ENCODE peak calls at places on chromosomes 1 and 21, in ten cellular contexts. Y is Peyer's patch, H is stomach, D is uterus, R is gastrocnemius medialis, T is right lobe of liver, E is heart left ventricle, K is esophagus squamous epithelium, O is prostate gland, N is transverse colon. X is an unnamed sample.
A peak's percentile ranks its signal among the peaks of the same experiment; 100 is the strongest.

GRCh38 chr1:115982399-115982798 is 6.1 kb downstream of the SLC22A15 start:
- DNase-seq in K (no peak), Y (no peak), H (no peak), T (no peak), N (no peak), O (no peak), D (no peak), R (no peak), E (no peak), X (no peak)

GRCh38 chr1:3708696-3709246 is 43.5 kb upstream of the CCDC27 start:
- DNase-seq in K (no peak), N (no peak), H (no peak), R (no peak), O (peak; percentile 33), E (no peak), T (no peak), Y (no peak), D (no peak), X (no peak)

GRCh38 chr1:203099760-203100159 is 13.9 kb upstream of the MYOG start:
- DNase-seq in T (no peak), O (no peak), R (no peak), N (no peak), H (peak; percentile 7), E (no peak), Y (no peak), K (no peak), D (no peak), X (peak; percentile 37)

GRCh38 chr1:99365121-99365520 is 100.8 kb downstream of the PLPPR4 start:
- DNase-seq in H (no peak), K (no peak), Y (no peak), O (no peak), N (no peak), T (no peak), D (no peak), E (no peak), R (no peak), X (no peak)

GRCh38 chr1:17347769-17348592 is 24.0 kb upstream of the PADI6 start:
- DNase-seq in H (no peak), D (no peak), N (no peak), T (peak; percentile 5), E (no peak), O (no peak), R (no peak), Y (no peak), K (no peak), X (peak; percentile 82)

GRCh38 chr1:160460683-160461287 is 60.4 kb downstream of the VANGL2 start:
- DNase-seq in R (no peak), D (no peak), Y (no peak), O (no peak), T (no peak), H (no peak), K (no peak), N (no peak), E (no peak), X (no peak)

GRCh38 chr21:15638856-15639549 is 90.8 kb upstream of the USP25 start:
- DNase-seq in H (peak; percentile 92), K (no peak), N (no peak), R (no peak), O (peak; percentile 89), Y (no peak), T (peak; percentile 44), E (no peak), D (peak; percentile 50), X (peak; percentile 49)

GRCh38 chr1:41805771-41806471 is 112.8 kb downstream of the HIVEP3 start:
- DNase-seq in D (no peak), H (no peak), T (no peak), E (no peak), K (no peak), R (no peak), N (no peak), O (no peak), Y (no peak), X (no peak)

GRCh38 chr1:38474738-38475623 is 384.6 kb downstream of the RRAGC start:
- DNase-seq in O (no peak), D (no peak), E (no peak), R (no peak), K (no peak), Y (peak; percentile 78), N (peak; percentile 37), H (no peak), T (no peak), X (no peak)

GRCh38 chr21:38352536-38353219 is 95.9 kb downstream of the KCNJ15 start:
- DNase-seq in T (peak; percentile 53), H (peak; percentile 79), N (peak; percentile 59), D (peak; percentile 26), E (no peak), O (peak; percentile 70), Y (no peak), R (no peak), K (no peak), X (peak; percentile 91)

GRCh38 chr1:57986432-57986831 is 560.1 kb downstream of the OMA1 start:
- DNase-seq in K (no peak), T (no peak), N (no peak), R (no peak), H (no peak), Y (no peak), O (no peak), D (no peak), E (no peak), X (no peak)

GRCh38 chr1:2356911-2357845 is 34.2 kb downstream of the MORN1 start:
- DNase-seq in K (no peak), E (peak; percentile 51), O (no peak), N (no peak), H (no peak), D (no peak), T (peak; percentile 17), R (no peak), Y (no peak), X (no peak)

GRCh38 chr1:226643701-226644540 is 95.2 kb downstream of the ITPKB start:
- DNase-seq in R (no peak), D (peak; percentile 18), T (peak; percentile 20), N (no peak), O (no peak), E (peak; percentile 46), H (no peak), Y (peak; percentile 88), K (no peak), X (peak; percentile 84)

GRCh38 chr1:9823943-9824701 is at the start of gene CLSTN1:
- DNase-seq in D (peak; percentile 90), R (peak; percentile 70), E (peak; percentile 96), Y (peak; percentile 87), K (peak; percentile 63), H (peak; percentile 89), T (peak; percentile 87), N (peak; percentile 94), O (peak; percentile 90), X (peak; percentile 97)
- TF ChIP-seq POLR2A in D (no peak), R (peak; percentile 60), E (peak; percentile 31), Y (no peak), K (no peak), H (no peak), T (no peak), N (peak; percentile 44), O (peak; percentile 48), X (no peak)

DNA sequence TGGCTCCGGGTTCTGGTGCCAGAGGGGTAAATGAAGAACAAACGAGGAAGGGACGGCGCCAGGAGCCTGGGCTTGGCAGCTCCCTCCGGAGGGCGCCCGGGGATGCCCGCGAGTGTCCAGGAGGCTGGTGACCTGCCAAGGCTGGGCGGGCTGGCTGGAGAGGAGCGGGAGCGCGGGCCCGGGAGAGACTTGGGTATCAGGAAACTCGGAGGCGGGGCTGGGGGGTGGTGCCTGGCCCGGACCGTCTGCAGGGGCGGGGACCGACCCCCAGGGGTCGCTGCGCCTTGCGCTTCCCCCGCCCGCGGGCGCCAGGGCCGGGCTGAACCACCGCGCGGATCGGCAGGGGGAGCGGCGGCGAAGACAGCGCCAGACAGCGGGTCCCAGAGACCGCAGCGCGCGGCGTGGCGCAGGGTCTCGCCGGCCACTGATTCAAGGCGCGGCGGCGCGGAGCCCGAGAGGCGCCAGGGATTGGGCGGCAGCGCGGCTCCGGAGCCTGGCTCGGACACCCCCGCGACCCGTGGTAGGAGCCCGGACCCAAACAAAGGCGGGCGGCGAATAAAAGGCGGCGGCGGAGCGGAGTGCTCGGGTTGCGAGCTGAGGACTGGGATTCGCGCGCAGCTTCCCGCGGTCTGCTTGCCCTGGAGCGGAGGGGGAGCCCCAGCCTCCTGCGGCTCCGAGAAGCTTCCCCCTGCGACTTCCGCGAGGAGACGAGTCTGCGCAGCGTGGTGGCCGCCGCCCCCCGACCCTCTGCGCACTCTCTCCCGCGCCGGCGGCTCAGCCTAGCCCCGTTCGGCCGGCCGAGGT is at the start of gene DISP3:
- DNase-seq in K (no peak), D (no peak), T (peak; percentile 58), E (peak; percentile 74), O (peak; percentile 30), H (peak; percentile 50), Y (peak; percentile 50), R (no peak), N (peak; percentile 38), X (no peak)
- TF ChIP-seq CTCF in K (peak; percentile 46), D (peak; percentile 33), T (peak; percentile 36), E (peak; percentile 60), O (peak; percentile 55), H (peak; percentile 37), Y (peak; percentile 36), R (peak; percentile 47), N (peak; percentile 40), X (no peak)

GRCh38 chr1:246295968-246296367 is 211.1 kb downstream of the SMYD3 start:
- DNase-seq in D (no peak), H (no peak), R (peak; percentile 5), N (no peak), Y (no peak), K (no peak), T (no peak), E (no peak), O (no peak), X (no peak)
- H3K4me3 ChIP-seq in D (no peak overlapping the region), H (no peak overlapping the region), R (no peak overlapping the region), N (no peak overlapping the region), Y (no peak overlapping the region), K (no peak overlapping the region), T (no peak overlapping the region), E (no peak overlapping the region), O (no peak overlapping the region), X (no peak overlapping the region)

GRCh38 chr21:25566645-25567044 is 40.6 kb downstream of the MRPL39 start:
- DNase-seq in R (no peak), E (no peak), O (no peak), H (no peak), K (no peak), Y (no peak), D (no peak), N (no peak), T (no peak), X (no peak)

GRCh38 chr21:25567472-25567871 is 39.8 kb downstream of the MRPL39 start:
- DNase-seq in R (no peak), E (no peak), N (no peak), H (no peak), K (no peak), D (no peak), Y (no peak), O (no peak), T (no peak), X (no peak)

GRCh38 chr21:25569711-25570110 is 37.6 kb downstream of the MRPL39 start:
- DNase-seq in K (no peak), E (no peak), H (no peak), O (no peak), Y (no peak), D (no peak), T (no peak), N (no peak), R (no peak), X (no peak)

GRCh38 chr21:25569084-25569483 is 38.2 kb downstream of the MRPL39 start:
- DNase-seq in K (no peak), H (no peak), N (no peak), D (no peak), O (no peak), E (no peak), R (no peak), T (no peak), Y (no peak), X (no peak)

GRCh38 chr21:25568230-25568629 is 39.1 kb downstream of the MRPL39 start:
- DNase-seq in O (no peak), T (peak; percentile 39), D (peak; percentile 25), H (no peak), K (no peak), N (peak; percentile 48), Y (peak; percentile 72), E (peak; percentile 61), R (no peak), X (no peak)
- TF ChIP-seq POLR2A in O (no peak), T (no peak), D (no peak), H (no peak), K (no peak), N (no peak), Y (no peak), E (no peak), R (no peak), X (no peak)

X was measured in lower leg skin.